ENCODE peak calls at places on chromosomes 3 and 15, in five cellular contexts. L is heart right ventricle, I is HTR-8/SVneo, Z is GM12891, N is neural progenitor cell. B is an unnamed sample.

GRCh38 chr15:35693286-35693685 is 147.3 kb upstream of the DPH6 start:
- DNase-seq in L (no peak), I (no peak), Z (no peak), N (no peak), B (no peak)

GRCh38 chr3:42827654-42828053 is 18.4 kb downstream of the ACKR2 start:
- DNase-seq in L (no peak), I (no peak), Z (no peak), N (no peak), B (no peak)

GRCh38 chr3:69390771-69391170 is 4.9 kb upstream of the FRMD4B start:
- DNase-seq in L (no peak), I (no peak), Z (no peak), N (no peak), B (no peak)

GRCh38 chr3:16114930-16115329 is 59.5 kb upstream of the GALNT15 start:
- DNase-seq in L (no peak), I (no peak), Z (no peak), N (no peak), B (no peak)

GRCh38 chr3:195204360-195205166 is 66.4 kb downstream of the XXYLT1 start:
- DNase-seq in L (no peak), I (no peak), Z (no peak), N (no peak), B (no peak)

GRCh38 chr3:27127195-27127594 is 242.0 kb downstream of the NEK10 start:
- DNase-seq in L (no peak), I (no peak), Z (no peak), N (no peak), B (no peak)

GRCh38 chr3:110881069-110881468 is 190.5 kb upstream of the NECTIN3 start:
- DNase-seq in L (peak), I (peak), Z (no peak), N (peak), B (peak)

GRCh38 chr3:138332472-138333073 is 2.9 kb upstream of the NME9 start:
- DNase-seq in L (no peak), I (no peak), Z (no peak), N (peak), B (no peak)

GRCh38 chr3:150399060-150399459 is 9.0 kb upstream of the TSC22D2 start:
- DNase-seq in L (no peak), I (no peak), Z (no peak), N (peak), B (no peak)

GRCh38 chr3:15646924-15647511 is 45.5 kb downstream of the BTD start:
- DNase-seq in L (peak), I (peak), Z (no peak), N (no peak), B (peak)